ENCODE peak calls at places on chromosomes 7 and 10, in seven cellular contexts. One of them, this sample, is unnamed.

GRCh38 chr10:19250542-19250941 is 201.9 kb downstream of the MALRD1 start:
- DNase-seq in H1: no peak
- DNase-seq in spleen: no peak
- DNase-seq in left ventricle myocardium inferior: no peak
- DNase-seq in CD14-positive monocyte: no peak
- DNase-seq in prostate gland: no peak
- DNase-seq in ovary: no peak
- DNase-seq in this sample: no peak

GRCh38 chr10:45151467-45152214 is 150.9 kb downstream of the ZNF22 start:
- DNase-seq in spleen: no peak
- DNase-seq in ovary: no peak
- DNase-seq in left ventricle myocardium inferior: no peak
- DNase-seq in prostate gland: no peak
- DNase-seq in CD14-positive monocyte: no peak
- DNase-seq in H1: no peak
- DNase-seq in this sample: no peak

GRCh38 chr7:82430518-82431465 is 12.8 kb downstream of the CACNA2D1 start:
- DNase-seq in H1: no peak
- DNase-seq in spleen: no peak
- DNase-seq in ovary: no peak
- DNase-seq in left ventricle myocardium inferior: no peak
- DNase-seq in CD14-positive monocyte: no peak
- DNase-seq in prostate gland: no peak
- DNase-seq in this sample: peak

GRCh38 chr10:62617702-62618451 is 186.6 kb upstream of the ADO start:
- DNase-seq in CD14-positive monocyte: no peak
- DNase-seq in ovary: no peak
- DNase-seq in prostate gland: peak
- DNase-seq in H1: no peak
- DNase-seq in left ventricle myocardium inferior: no peak
- DNase-seq in spleen: no peak
- DNase-seq in this sample: no peak

GRCh38 chr7:154953006-154953684 is 49.8 kb downstream of the PAXIP1 start:
- DNase-seq in prostate gland: no peak
- DNase-seq in ovary: peak
- DNase-seq in left ventricle myocardium inferior: peak
- DNase-seq in spleen: peak
- DNase-seq in CD14-positive monocyte: peak
- DNase-seq in H1: peak
- DNase-seq in this sample: peak

GRCh38 chr7:6398943-6399342 is 48.8 kb downstream of the DAGLB start:
- DNase-seq in CD14-positive monocyte: no peak
- DNase-seq in left ventricle myocardium inferior: no peak
- DNase-seq in spleen: peak
- DNase-seq in ovary: no peak
- DNase-seq in prostate gland: peak
- DNase-seq in H1: no peak
- DNase-seq in this sample: no peak

GRCh38 chr10:95423327-95424005 is 132.7 kb upstream of the PDLIM1 start:
- DNase-seq in H1: no peak
- DNase-seq in spleen: no peak
- DNase-seq in prostate gland: no peak
- DNase-seq in ovary: no peak
- DNase-seq in left ventricle myocardium inferior: no peak
- DNase-seq in CD14-positive monocyte: no peak
- DNase-seq in this sample: no peak

GRCh38 chr7:96669812-96670211 is 39.8 kb downstream of the SEM1 start:
- DNase-seq in spleen: no peak
- DNase-seq in CD14-positive monocyte: no peak
- DNase-seq in left ventricle myocardium inferior: no peak
- DNase-seq in prostate gland: no peak
- DNase-seq in H1: no peak
- DNase-seq in ovary: no peak
- DNase-seq in this sample: no peak

GRCh38 chr10:104077282-104078151 is 8.2 kb downstream of the COL17A1 start:
- DNase-seq in spleen: no peak
- DNase-seq in H1: peak
- DNase-seq in ovary: no peak
- DNase-seq in left ventricle myocardium inferior: no peak
- DNase-seq in CD14-positive monocyte: no peak
- DNase-seq in prostate gland: no peak
- DNase-seq in this sample: no peak

GRCh38 chr10:103888113-103888841 is 29.7 kb downstream of the STN1 start:
- DNase-seq in ovary: peak
- DNase-seq in H1: no peak
- DNase-seq in spleen: no peak
- DNase-seq in left ventricle myocardium inferior: peak
- DNase-seq in CD14-positive monocyte: no peak
- DNase-seq in prostate gland: peak
- DNase-seq in this sample: peak

GRCh38 chr10:57628592-57629284 is 639.0 kb downstream of the IPMK start:
- DNase-seq in ovary: no peak
- DNase-seq in H1: no peak
- DNase-seq in spleen: no peak
- DNase-seq in left ventricle myocardium inferior: no peak
- DNase-seq in prostate gland: no peak
- DNase-seq in CD14-positive monocyte: no peak
- DNase-seq in this sample: no peak

GRCh38 chr10:70191161-70191770 is 21.0 kb upstream of the SAR1A start:
- DNase-seq in left ventricle myocardium inferior: no peak
- DNase-seq in CD14-positive monocyte: no peak
- DNase-seq in prostate gland: no peak
- DNase-seq in H1: no peak
- DNase-seq in spleen: no peak
- DNase-seq in ovary: no peak
- DNase-seq in this sample: no peak

GRCh38 chr7:135774284-135774683 is 25.7 kb upstream of the FAM180A start:
- DNase-seq in prostate gland: peak
- DNase-seq in H1: no peak
- DNase-seq in CD14-positive monocyte: no peak
- DNase-seq in spleen: no peak
- DNase-seq in left ventricle myocardium inferior: no peak
- DNase-seq in ovary: no peak
- DNase-seq in this sample: no peak

DNA sequence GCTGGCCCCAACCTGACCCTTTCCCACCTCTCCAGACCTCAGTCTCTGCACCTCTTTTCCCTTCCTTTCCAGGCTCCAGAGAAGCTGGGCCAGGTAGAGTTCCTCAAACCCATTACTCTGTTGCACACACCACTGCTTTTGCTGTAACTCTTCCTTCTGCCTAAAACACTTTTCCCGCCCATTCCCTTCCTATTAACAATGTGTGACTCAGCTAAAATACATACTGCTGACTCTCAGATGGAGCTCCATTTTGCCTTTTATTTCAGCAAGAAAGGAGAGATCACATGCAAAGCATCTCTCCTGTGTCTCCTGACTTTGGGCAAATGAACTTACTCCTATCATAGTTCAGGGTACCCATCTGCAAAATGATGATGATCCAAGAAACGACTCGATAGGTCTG is 201.0 kb downstream of the CALN1 start:
- DNase-seq in prostate gland: no peak
- DNase-seq in spleen: no peak
- DNase-seq in H1: no peak
- DNase-seq in left ventricle myocardium inferior: no peak
- DNase-seq in CD14-positive monocyte: no peak
- DNase-seq in ovary: no peak
- DNase-seq in this sample: no peak
- TF ChIP-seq CTCF in prostate gland: no peak
- TF ChIP-seq CTCF in spleen: no peak
- TF ChIP-seq CTCF in H1: no peak
- TF ChIP-seq CTCF in left ventricle myocardium inferior: no peak
- TF ChIP-seq CTCF in CD14-positive monocyte: no peak
- TF ChIP-seq CTCF in ovary: no peak
- TF ChIP-seq CTCF in this sample: no peak

DNA sequence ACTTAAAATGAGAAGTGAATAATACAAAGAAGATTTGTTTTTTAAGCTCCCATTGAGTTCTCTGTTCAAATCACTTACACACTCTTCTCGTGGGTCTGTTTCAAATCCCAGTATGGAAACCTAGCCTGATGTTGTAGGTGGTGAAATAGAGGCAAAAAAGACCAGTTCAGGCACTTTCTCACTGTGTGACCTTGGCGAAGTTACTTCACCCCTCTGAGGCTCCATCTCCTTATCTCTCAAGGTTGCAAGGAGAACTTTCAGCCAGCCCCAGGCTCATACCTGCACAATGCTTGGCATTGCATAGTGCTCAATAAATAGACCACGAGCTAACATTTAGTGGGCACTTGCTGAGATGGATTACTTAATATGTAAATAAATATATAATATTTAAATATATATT is 90.1 kb downstream of the PRLHR start:
- DNase-seq in ovary: no peak
- DNase-seq in left ventricle myocardium inferior: no peak
- DNase-seq in H1: no peak
- DNase-seq in CD14-positive monocyte: no peak
- DNase-seq in spleen: no peak
- DNase-seq in prostate gland: no peak
- DNase-seq in this sample: no peak
- TF ChIP-seq CTCF in ovary: no peak
- TF ChIP-seq CTCF in left ventricle myocardium inferior: no peak
- TF ChIP-seq CTCF in H1: no peak
- TF ChIP-seq CTCF in CD14-positive monocyte: no peak
- TF ChIP-seq CTCF in spleen: no peak
- TF ChIP-seq CTCF in prostate gland: no peak
- TF ChIP-seq CTCF in this sample: no peak

GRCh38 chr7:23346316-23346715 is 47.2 kb downstream of the MALSU1 start:
- DNase-seq in spleen: no peak
- DNase-seq in prostate gland: no peak
- DNase-seq in CD14-positive monocyte: no peak
- DNase-seq in H1: no peak
- DNase-seq in left ventricle myocardium inferior: no peak
- DNase-seq in ovary: no peak
- DNase-seq in this sample: no peak
- TF ChIP-seq CTCF in spleen: no peak
- TF ChIP-seq CTCF in prostate gland: no peak
- TF ChIP-seq CTCF in CD14-positive monocyte: no peak
- TF ChIP-seq CTCF in H1: no peak
- TF ChIP-seq CTCF in left ventricle myocardium inferior: no peak
- TF ChIP-seq CTCF in ovary: no peak
- TF ChIP-seq CTCF in this sample: no peak

GRCh38 chr10:80498039-80498832 is 39.5 kb upstream of the SH2D4B start:
- DNase-seq in H1: no peak
- DNase-seq in prostate gland: no peak
- DNase-seq in ovary: no peak
- DNase-seq in left ventricle myocardium inferior: no peak
- DNase-seq in CD14-positive monocyte: peak
- DNase-seq in spleen: no peak
- DNase-seq in this sample: no peak

GRCh38 chr10:80497187-80498038 is 40.3 kb upstream of the SH2D4B start:
- DNase-seq in ovary: no peak
- DNase-seq in H1: no peak
- DNase-seq in left ventricle myocardium inferior: peak
- DNase-seq in CD14-positive monocyte: peak
- DNase-seq in spleen: peak
- DNase-seq in prostate gland: no peak
- DNase-seq in this sample: peak

GRCh38 chr10:80496555-80497172 is 41.0 kb upstream of the SH2D4B start:
- DNase-seq in left ventricle myocardium inferior: no peak
- DNase-seq in ovary: no peak
- DNase-seq in CD14-positive monocyte: no peak
- DNase-seq in H1: no peak
- DNase-seq in prostate gland: no peak
- DNase-seq in spleen: no peak
- DNase-seq in this sample: no peak

GRCh38 chr10:80500572-80501380 is 36.9 kb upstream of the SH2D4B start:
- DNase-seq in prostate gland: no peak
- DNase-seq in left ventricle myocardium inferior: peak
- DNase-seq in spleen: peak
- DNase-seq in CD14-positive monocyte: peak
- DNase-seq in H1: no peak
- DNase-seq in ovary: no peak
- DNase-seq in this sample: no peak

GRCh38 chr10:80498833-80499671 is 38.6 kb upstream of the SH2D4B start:
- DNase-seq in H1: no peak
- DNase-seq in ovary: peak
- DNase-seq in left ventricle myocardium inferior: peak
- DNase-seq in prostate gland: peak
- DNase-seq in spleen: peak
- DNase-seq in CD14-positive monocyte: peak
- DNase-seq in this sample: peak
- TF ChIP-seq CTCF in H1: no peak
- TF ChIP-seq CTCF in ovary: no peak
- TF ChIP-seq CTCF in left ventricle myocardium inferior: no peak
- TF ChIP-seq CTCF in prostate gland: peak
- TF ChIP-seq CTCF in spleen: no peak
- TF ChIP-seq CTCF in CD14-positive monocyte: no peak
- TF ChIP-seq CTCF in this sample: peak

This sample was measured in AG09319.